ENCODE peak calls at places on chromosome 12, in four cellular contexts. I is testis, N is spleen, F is endothelial cell of umbilical vein. K is an unnamed sample. For H3K4me1, the result is how much of the 10 kb centered on the place peaks cover.

GRCh38 chr12:52059582-52060497 is 8.6 kb downstream of the NR4A1 start:
- DNase-seq in N (no peak), F (no peak), I (no peak), K (no peak)

GRCh38 chr12:61513499-61513898 is 746.7 kb upstream of the USP15 start:
- DNase-seq in I (no peak), N (no peak), F (no peak), K (no peak)

GRCh38 chr12:3944620-3945019 is 71.4 kb upstream of the PARP11 start:
- DNase-seq in N (no peak), F (no peak), I (no peak), K (no peak)

GRCh38 chr12:67772276-67773169 is 124.0 kb downstream of the DYRK2 start:
- DNase-seq in F (no peak), I (no peak), N (no peak), K (no peak)

GRCh38 chr12:25852792-25853191 is 105.7 kb upstream of the RASSF8 start:
- DNase-seq in F (no peak), N (no peak), I (no peak), K (no peak)

GRCh38 chr12:18139989-18140596 is 50.1 kb upstream of the RERGL start:
- DNase-seq in N (no peak), F (peak), I (no peak), K (no peak)

GRCh38 chr12:12474931-12475485 is 87.7 kb downstream of the DUSP16 start:
- DNase-seq in I (no peak), N (no peak), F (peak), K (no peak)

GRCh38 chr12:16606936-16607335 is 974 bp upstream of the LMO3 start:
- DNase-seq in N (no peak), F (no peak), I (no peak), K (peak)

GRCh38 chr12:104513681-104514080 is 56.9 kb downstream of the CHST11 start:
- DNase-seq in F (no peak), I (no peak), N (no peak), K (no peak)

GRCh38 chr12:108248011-108248410 is 91.1 kb downstream of the CMKLR1 start:
- DNase-seq in I (no peak), N (no peak), F (no peak), K (no peak)
- H3K4me1 ChIP-seq in I (under half), N (under half), F (under half), K (under half)

DNA sequence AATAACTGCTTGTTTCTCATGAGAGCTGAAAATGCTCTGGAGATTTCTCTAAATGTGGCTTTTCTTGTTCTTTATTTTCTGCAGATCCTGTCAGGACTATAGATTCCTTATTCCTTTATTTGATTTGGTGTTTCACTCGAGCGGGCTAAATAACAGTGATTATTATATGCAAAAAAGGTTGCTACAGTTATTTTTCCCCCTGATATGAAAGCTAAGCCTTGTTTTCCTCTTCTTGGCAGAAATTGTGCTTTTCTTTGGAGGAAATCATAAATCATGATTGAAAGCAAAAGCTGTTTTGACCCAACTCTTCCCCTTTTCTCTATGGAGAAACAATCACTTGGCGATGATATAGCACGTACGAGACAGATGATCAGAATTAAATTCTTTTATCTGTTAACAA is 31.3 kb downstream of the PPFIBP1 start:
- DNase-seq in N (no peak), I (no peak), F (peak), K (no peak)
- H3K4me1 ChIP-seq in N (under half), I (under half), F (half or more), K (under half)

GRCh38 chr12:57134949-57135348 is 6.7 kb downstream of the LRP1 start:
- DNase-seq in N (peak), F (no peak), I (no peak), K (no peak)
- H3K4me1 ChIP-seq in N (under half), F (under half), I (half or more), K (under half)

GRCh38 chr12:71160585-71160984 is 2.8 kb upstream of the TSPAN8 start:
- DNase-seq in N (no peak), F (peak), I (no peak), K (no peak)

GRCh38 chr12:71159260-71159659 is 1.5 kb upstream of the TSPAN8 start:
- DNase-seq in N (no peak), I (no peak), F (no peak), K (no peak)

GRCh38 chr12:71157601-71158233 is at the start of gene TSPAN8:
- DNase-seq in I (peak), F (peak), N (no peak), K (no peak)

GRCh38 chr12:71161575-71161974 is 3.8 kb upstream of the TSPAN8 start:
- DNase-seq in N (no peak), F (no peak), I (no peak), K (no peak)

GRCh38 chr12:71158361-71158882 is 623 bp upstream of the TSPAN8 start:
- DNase-seq in N (no peak), I (no peak), F (peak), K (no peak)
- H3K4me1 ChIP-seq in N (under half), I (under half), F (under half), K (under half)

DNA sequence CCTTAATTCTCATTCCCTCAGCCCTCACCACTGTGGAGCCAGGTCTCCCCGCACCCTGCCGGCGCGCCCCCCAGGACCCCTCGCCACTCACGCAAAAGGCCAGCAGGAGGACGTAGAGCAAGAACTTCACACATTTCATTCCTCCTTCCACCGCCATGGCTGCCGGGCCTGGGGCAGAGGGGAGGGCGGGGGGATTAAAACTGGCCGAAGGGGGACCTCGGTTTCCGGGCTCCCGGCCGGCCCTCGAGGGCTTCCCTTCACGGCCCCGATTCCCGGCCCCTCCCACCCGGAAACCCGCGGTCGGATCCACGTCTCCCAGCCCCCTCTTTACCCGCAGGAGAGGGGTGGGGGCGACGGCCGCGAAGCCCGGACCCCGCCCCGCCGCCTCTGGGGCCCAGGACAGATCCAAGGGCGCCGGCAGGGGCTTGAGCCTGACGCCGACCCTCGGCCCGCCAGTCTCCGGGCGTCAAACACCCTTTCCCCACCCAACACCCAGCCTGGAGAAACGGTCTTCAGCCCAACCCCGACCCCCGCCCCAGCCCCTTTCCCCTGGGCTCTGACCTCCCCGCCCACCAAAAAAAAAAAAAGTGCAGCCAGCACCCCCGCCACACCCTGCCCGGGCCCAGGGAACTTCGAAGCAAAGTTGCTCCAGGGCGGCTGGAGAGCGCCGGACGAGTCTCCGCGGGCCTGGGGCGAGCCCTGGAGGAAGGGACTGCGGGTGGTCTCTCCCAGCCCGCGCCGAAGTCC is 451 bp downstream of the CD63 start:
- DNase-seq in N (peak), F (peak), I (peak), K (peak)
- H3K4me1 ChIP-seq in N (under half), F (under half), I (under half), K (half or more)

GRCh38 chr12:124520258-124520657 is 47.2 kb downstream of the NCOR2 start:
- DNase-seq in N (no peak), F (peak), I (no peak), K (peak)
- H3K4me1 ChIP-seq in N (under half), F (half or more), I (half or more), K (half or more)

GRCh38 chr12:116160883-116161458 is 116.5 kb downstream of the MED13L start:
- DNase-seq in F (no peak), N (no peak), I (no peak), K (no peak)

GRCh38 chr12:116160196-116160595 is 117.3 kb downstream of the MED13L start:
- DNase-seq in I (no peak), F (no peak), N (no peak), K (no peak)

GRCh38 chr12:116164263-116164817 is 113.2 kb downstream of the MED13L start:
- DNase-seq in F (peak), N (no peak), I (no peak), K (no peak)

GRCh38 chr12:116161588-116161987 is 115.9 kb downstream of the MED13L start:
- DNase-seq in N (no peak), I (no peak), F (no peak), K (no peak)

GRCh38 chr12:116162071-116162470 is 115.4 kb downstream of the MED13L start:
- DNase-seq in N (no peak), I (no peak), F (no peak), K (no peak)
- H3K4me1 ChIP-seq in N (under half), I (under half), F (under half), K (under half)